ENCODE peak calls at places on chromosomes 6 and 20, in seven cellular contexts. I is heart right ventricle, Z is GM20000, S is tibial nerve, P is right lobe of liver, H is body of pancreas, Q is brain microvascular endothelial cell. R is an unnamed sample.

GRCh38 chr6:53603381-53604121 is 58.6 kb upstream of the GCLC start:
- DNase-seq in I (no peak), Z (no peak), S (peak), P (no peak), H (peak), Q (no peak), R (no peak)

GRCh38 chr20:19967441-19967840 is 49.7 kb upstream of the NAA20 start:
- DNase-seq in I (no peak), Z (no peak), S (no peak), P (no peak), H (no peak), Q (no peak), R (no peak)

GRCh38 chr6:105821027-105821426 is 265.1 kb upstream of the PRDM1 start:
- DNase-seq in I (no peak), Z (no peak), S (no peak), P (no peak), H (no peak), Q (no peak), R (no peak)

GRCh38 chr20:59697082-59697481 is 92.7 kb downstream of the PHACTR3 start:
- DNase-seq in I (no peak), Z (no peak), S (no peak), P (no peak), H (no peak), Q (no peak), R (no peak)

GRCh38 chr6:162638931-162639574 is 88.5 kb downstream of the PRKN start:
- DNase-seq in I (no peak), Z (no peak), S (no peak), P (no peak), H (no peak), Q (no peak), R (no peak)

GRCh38 chr20:60803335-60804070 is 448.6 kb upstream of the CDH4 start:
- DNase-seq in I (no peak), Z (no peak), S (no peak), P (no peak), H (no peak), Q (no peak), R (no peak)

GRCh38 chr20:53842301-53843099 is 227.9 kb downstream of the BCAS1 start:
- DNase-seq in I (no peak), Z (no peak), S (no peak), P (no peak), H (no peak), Q (no peak), R (no peak)

GRCh38 chr6:136586295-136586694 is 36.1 kb upstream of the MAP7 start:
- DNase-seq in I (no peak), Z (no peak), S (no peak), P (no peak), H (no peak), Q (peak), R (no peak)

GRCh38 chr6:48101277-48101676 is 9.7 kb downstream of the PTCHD4 start:
- DNase-seq in I (no peak), Z (peak), S (no peak), P (no peak), H (no peak), Q (no peak), R (no peak)

GRCh38 chr20:4989570-4989969 is 11.7 kb downstream of the SLC23A2 start:
- DNase-seq in I (no peak), Z (no peak), S (no peak), P (no peak), H (no peak), Q (no peak), R (no peak)

GRCh38 chr20:9458075-9458818 is 56.1 kb upstream of the LAMP5 start:
- DNase-seq in I (no peak), Z (no peak), S (no peak), P (no peak), H (peak), Q (peak), R (no peak)

GRCh38 chr6:15582499-15582898 is 80.3 kb downstream of the DTNBP1 start:
- DNase-seq in I (no peak), Z (no peak), S (no peak), P (no peak), H (no peak), Q (no peak), R (no peak)

GRCh38 chr6:116764557-116764960 is 960 bp downstream of the FAM162B start:
- DNase-seq in I (peak), Z (no peak), S (no peak), P (no peak), H (no peak), Q (peak), R (no peak)

GRCh38 chr6:168877821-168878282 is 375.8 kb downstream of the THBS2 start:
- DNase-seq in I (no peak), Z (no peak), S (no peak), P (no peak), H (peak), Q (no peak), R (no peak)

GRCh38 chr6:82959385-82959941 is 106.2 kb downstream of the UBE3D start:
- DNase-seq in I (no peak), Z (no peak), S (no peak), P (no peak), H (no peak), Q (no peak), R (no peak)

GRCh38 chr20:35311409-35311808 is 19.2 kb upstream of the FAM83C start:
- DNase-seq in I (no peak), Z (no peak), S (no peak), P (no peak), H (no peak), Q (no peak), R (peak)

GRCh38 chr6:143158113-143158581 is 97.5 kb downstream of the AIG1 start:
- DNase-seq in I (no peak), Z (no peak), S (no peak), P (no peak), H (no peak), Q (peak), R (no peak)

GRCh38 chr6:43635387-43636311 is at the start of gene MAD2L1BP:
- DNase-seq in I (peak), Z (peak), S (peak), P (peak), H (peak), Q (peak), R (peak)

GRCh38 chr6:23213193-23213592 is 643.8 kb downstream of the HDGFL1 start:
- DNase-seq in I (no peak), Z (no peak), S (no peak), P (no peak), H (no peak), Q (no peak), R (no peak)

GRCh38 chr20:46978871-46979536 is 84.4 kb downstream of the EYA2 start:
- DNase-seq in I (no peak), Z (no peak), S (no peak), P (no peak), H (no peak), Q (no peak), R (no peak)

GRCh38 chr6:153210083-153210482 is 79.0 kb upstream of the RGS17 start:
- DNase-seq in I (no peak), Z (peak), S (no peak), P (no peak), H (no peak), Q (peak), R (no peak)

GRCh38 chr6:168126566-168127383 is 47.8 kb upstream of the FRMD1 start:
- DNase-seq in I (no peak), Z (no peak), S (no peak), P (no peak), H (no peak), Q (no peak), R (no peak)

GRCh38 chr20:54112221-54112884 is 42.0 kb upstream of the BCAS1 start:
- DNase-seq in I (no peak), Z (no peak), S (no peak), P (peak), H (peak), Q (no peak), R (peak)

GRCh38 chr6:84764332-84765049 is at the start of gene TBX18:
- DNase-seq in I (peak), Z (no peak), S (peak), P (peak), H (peak), Q (peak), R (peak)

GRCh38 chr6:161074496-161075140 is 83.0 kb downstream of the MAP3K4 start:
- DNase-seq in I (no peak), Z (no peak), S (no peak), P (no peak), H (peak), Q (no peak), R (no peak)

GRCh38 chr6:158667360-158667981 is 17.6 kb downstream of the SYTL3 start:
- DNase-seq in I (no peak), Z (peak), S (no peak), P (peak), H (no peak), Q (no peak), R (no peak)

GRCh38 chr6:32152414-32153251 is 894 bp upstream of the PRRT1 start:
- DNase-seq in I (no peak), Z (no peak), S (no peak), P (no peak), H (no peak), Q (peak), R (no peak)

GRCh38 chr6:32081676-32082075 is 27.5 kb downstream of the TNXB start:
- DNase-seq in I (no peak), Z (no peak), S (no peak), P (no peak), H (no peak), Q (no peak), R (no peak)

GRCh38 chr20:43459022-43459942 is 1.6 kb downstream of the SRSF6 start:
- DNase-seq in I (no peak), Z (no peak), S (peak), P (no peak), H (peak), Q (peak), R (no peak)

GRCh38 chr20:1417790-1418189 is 24.9 kb upstream of the FKBP1A start:
- DNase-seq in I (no peak), Z (no peak), S (no peak), P (no peak), H (no peak), Q (no peak), R (no peak)
- TF ChIP-seq CTCF in I (no peak), Z (no peak), S (no peak), P (no peak), H (no peak), Q (no peak), R (no peak)

GRCh38 chr6:125169058-125169457 is 15.5 kb downstream of the TPD52L1 start:
- DNase-seq in I (no peak), Z (no peak), S (no peak), P (no peak), H (peak), Q (no peak), R (no peak)
- TF ChIP-seq CTCF in I (no peak), Z (no peak), S (no peak), P (no peak), H (no peak), Q (no peak), R (no peak)

GRCh38 chr6:57327311-57327710 is 9.9 kb downstream of the PRIM2 start:
- DNase-seq in I (no peak), Z (no peak), S (no peak), P (no peak), H (no peak), Q (no peak), R (no peak)

GRCh38 chr6:57328074-57328473 is 10.6 kb downstream of the PRIM2 start:
- DNase-seq in I (no peak), Z (no peak), S (no peak), P (no peak), H (no peak), Q (no peak), R (no peak)

GRCh38 chr6:57329933-57330332 is 12.5 kb downstream of the PRIM2 start:
- DNase-seq in I (no peak), Z (no peak), S (no peak), P (no peak), H (no peak), Q (no peak), R (no peak)

DNA sequence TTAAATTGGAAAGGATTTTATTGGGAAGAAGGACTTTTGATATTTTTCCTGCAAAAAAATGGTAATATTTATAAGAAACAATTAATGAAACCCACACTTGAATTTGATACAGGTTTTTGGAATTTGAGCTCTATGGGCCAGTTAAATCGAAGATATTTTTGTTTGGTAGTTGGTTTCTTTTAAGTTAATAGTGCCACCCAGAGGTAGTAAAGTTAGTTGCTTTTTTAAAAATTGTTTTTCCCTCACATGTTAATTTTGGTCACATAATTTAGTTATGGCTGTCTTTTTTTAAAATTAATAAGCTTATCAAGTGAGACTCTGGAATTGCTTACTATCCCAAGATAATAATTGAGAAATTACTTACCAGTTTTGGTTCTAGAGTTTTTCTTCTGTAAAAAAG is 7.1 kb downstream of the PRIM2 start:
- DNase-seq in I (no peak), Z (peak), S (no peak), P (no peak), H (no peak), Q (no peak), R (no peak)
- TF ChIP-seq CTCF in I (peak), Z (no peak), S (peak), P (peak), H (no peak), Q (peak), R (no peak)

GRCh38 chr20:58650181-58650775 is 805 bp upstream of the STX16 start:
- DNase-seq in I (peak), Z (peak), S (peak), P (peak), H (peak), Q (no peak), R (peak)
- TF ChIP-seq CTCF in I (no peak), Z (peak), S (no peak), P (no peak), H (no peak), Q (no peak), R (no peak)

GRCh38 chr6:617485-618100 is 39.3 kb downstream of the HUS1B start:
- DNase-seq in I (no peak), Z (no peak), S (no peak), P (no peak), H (no peak), Q (no peak), R (no peak)
- TF ChIP-seq CTCF in I (no peak), Z (no peak), S (no peak), P (no peak), H (no peak), Q (peak), R (no peak)

GRCh38 chr20:32578840-32579239 is 6.3 kb downstream of the NOL4L start:
- DNase-seq in I (no peak), Z (no peak), S (no peak), P (no peak), H (no peak), Q (no peak), R (no peak)

GRCh38 chr20:32576560-32576959 is 8.6 kb downstream of the NOL4L start:
- DNase-seq in I (no peak), Z (no peak), S (no peak), P (no peak), H (no peak), Q (no peak), R (no peak)

GRCh38 chr20:32577657-32578056 is 7.5 kb downstream of the NOL4L start:
- DNase-seq in I (no peak), Z (no peak), S (no peak), P (no peak), H (no peak), Q (peak), R (no peak)

GRCh38 chr20:32575805-32576204 is 9.3 kb downstream of the NOL4L start:
- DNase-seq in I (no peak), Z (no peak), S (no peak), P (no peak), H (no peak), Q (no peak), R (no peak)

DNA sequence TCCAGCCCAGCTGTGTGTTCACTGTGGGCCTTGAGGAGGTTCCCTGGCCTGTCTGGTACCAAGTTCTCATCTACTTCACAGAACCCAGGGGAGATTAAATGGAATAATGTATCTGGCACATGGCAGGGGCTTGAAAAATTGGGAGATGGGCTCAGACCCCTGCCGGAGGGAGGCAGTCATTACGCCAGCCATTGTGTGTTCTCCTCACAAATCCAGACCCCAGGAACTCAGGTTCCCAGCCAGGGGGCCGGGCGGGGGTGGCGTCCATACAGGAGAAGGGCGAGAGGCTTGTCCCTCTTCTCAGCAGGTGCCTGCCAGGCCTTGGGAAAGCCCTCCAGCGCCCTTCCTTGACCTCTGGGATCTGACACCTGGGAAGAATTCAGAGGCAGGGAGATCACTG is 8.1 kb downstream of the NOL4L start:
- DNase-seq in I (no peak), Z (no peak), S (no peak), P (no peak), H (no peak), Q (no peak), R (no peak)
- TF ChIP-seq CTCF in I (no peak), Z (no peak), S (no peak), P (no peak), H (no peak), Q (peak), R (no peak)